ENCODE peak calls at places on chromosome 3, in seven cellular contexts. One of them, this sample, is unnamed.

GRCh38 chr3:149214702-149215101 is 6.9 kb downstream of the CP start:
- DNase-seq in H1: no peak
- DNase-seq in HepG2: peak
- DNase-seq in HCT116: no peak
- DNase-seq in SK-N-SH: no peak
- DNase-seq in K562: no peak
- DNase-seq in GM12878: no peak
- DNase-seq in this sample: no peak

GRCh38 chr3:194832346-194833104 is 146.8 kb downstream of the FAM43A start:
- DNase-seq in GM12878: no peak
- DNase-seq in SK-N-SH: peak
- DNase-seq in K562: no peak
- DNase-seq in HCT116: no peak
- DNase-seq in HepG2: no peak
- DNase-seq in H1: no peak
- DNase-seq in this sample: no peak

GRCh38 chr3:134094491-134094890 is 64.8 kb upstream of the SLCO2A1 start:
- DNase-seq in HCT116: no peak
- DNase-seq in GM12878: no peak
- DNase-seq in SK-N-SH: no peak
- DNase-seq in K562: no peak
- DNase-seq in H1: no peak
- DNase-seq in HepG2: no peak
- DNase-seq in this sample: no peak

GRCh38 chr3:172152869-172153268 is 113.5 kb downstream of the FNDC3B start:
- DNase-seq in K562: no peak
- DNase-seq in SK-N-SH: no peak
- DNase-seq in HCT116: no peak
- DNase-seq in HepG2: no peak
- DNase-seq in GM12878: no peak
- DNase-seq in H1: no peak
- DNase-seq in this sample: no peak

GRCh38 chr3:30658328-30659052 is 52.1 kb downstream of the TGFBR2 start:
- DNase-seq in K562: no peak
- DNase-seq in HepG2: peak
- DNase-seq in HCT116: peak
- DNase-seq in GM12878: peak
- DNase-seq in SK-N-SH: no peak
- DNase-seq in H1: no peak
- DNase-seq in this sample: peak

GRCh38 chr3:197372076-197372661 is 73.8 kb upstream of the DLG1 start:
- DNase-seq in H1: no peak
- DNase-seq in SK-N-SH: no peak
- DNase-seq in HepG2: peak
- DNase-seq in HCT116: no peak
- DNase-seq in K562: no peak
- DNase-seq in GM12878: no peak
- DNase-seq in this sample: peak

GRCh38 chr3:9807981-9808344 is 2.1 kb upstream of the TTLL3 start:
- DNase-seq in SK-N-SH: no peak
- DNase-seq in GM12878: no peak
- DNase-seq in HCT116: no peak
- DNase-seq in K562: no peak
- DNase-seq in H1: no peak
- DNase-seq in HepG2: no peak
- DNase-seq in this sample: no peak

GRCh38 chr3:123941150-123941941 is 19.7 kb downstream of the CCDC14 start:
- DNase-seq in GM12878: no peak
- DNase-seq in H1: no peak
- DNase-seq in HCT116: no peak
- DNase-seq in K562: no peak
- DNase-seq in HepG2: no peak
- DNase-seq in SK-N-SH: no peak
- DNase-seq in this sample: no peak

GRCh38 chr3:53842436-53843194 is 3.6 kb downstream of the CHDH start:
- DNase-seq in SK-N-SH: no peak
- DNase-seq in GM12878: no peak
- DNase-seq in K562: no peak
- DNase-seq in HCT116: peak
- DNase-seq in HepG2: peak
- DNase-seq in H1: no peak
- DNase-seq in this sample: peak

GRCh38 chr3:146067048-146067447 is 93.9 kb downstream of the PLOD2 start:
- DNase-seq in H1: no peak
- DNase-seq in SK-N-SH: no peak
- DNase-seq in HCT116: no peak
- DNase-seq in GM12878: no peak
- DNase-seq in HepG2: no peak
- DNase-seq in K562: no peak
- DNase-seq in this sample: no peak

GRCh38 chr3:79257811-79258210 is 510.0 kb downstream of the ROBO1 start:
- DNase-seq in K562: no peak
- DNase-seq in GM12878: no peak
- DNase-seq in H1: no peak
- DNase-seq in HCT116: no peak
- DNase-seq in SK-N-SH: no peak
- DNase-seq in HepG2: no peak
- DNase-seq in this sample: no peak

GRCh38 chr3:126152458-126152857 is 27.9 kb downstream of the ALDH1L1 start:
- DNase-seq in HCT116: no peak
- DNase-seq in HepG2: no peak
- DNase-seq in GM12878: no peak
- DNase-seq in SK-N-SH: no peak
- DNase-seq in K562: no peak
- DNase-seq in H1: no peak
- DNase-seq in this sample: no peak

GRCh38 chr3:13507791-13508339 is 27.8 kb downstream of the HDAC11 start:
- DNase-seq in SK-N-SH: peak
- DNase-seq in H1: no peak
- DNase-seq in HCT116: no peak
- DNase-seq in K562: no peak
- DNase-seq in HepG2: no peak
- DNase-seq in GM12878: no peak
- DNase-seq in this sample: no peak

DNA sequence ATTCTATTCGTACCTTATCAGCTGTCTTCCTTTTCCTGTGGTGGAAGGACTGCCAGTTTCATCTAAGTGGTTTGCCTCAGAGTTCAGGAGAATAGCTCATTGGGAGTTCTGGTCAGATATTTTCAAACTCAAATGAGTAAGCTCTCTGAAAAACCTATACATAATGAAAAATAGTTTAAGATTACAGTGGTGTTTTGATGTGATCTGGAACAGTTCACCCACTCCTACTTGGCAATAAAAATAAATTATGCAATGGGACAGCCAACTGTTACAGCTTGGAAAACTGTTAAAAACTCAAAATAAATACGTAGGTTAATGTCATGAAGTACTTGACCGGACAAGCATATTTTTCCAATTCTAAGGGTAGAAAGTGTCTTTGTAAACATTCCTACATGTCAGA is 453.4 kb downstream of the IL5RA start:
- DNase-seq in H1: no peak
- DNase-seq in GM12878: no peak
- DNase-seq in HepG2: no peak
- DNase-seq in SK-N-SH: no peak
- DNase-seq in HCT116: no peak
- DNase-seq in K562: no peak
- DNase-seq in this sample: no peak
- TF ChIP-seq SIN3A in H1: no peak
- TF ChIP-seq SIN3A in GM12878: no peak
- TF ChIP-seq SIN3A in HepG2: no peak
- TF ChIP-seq SIN3A in SK-N-SH: no peak
- TF ChIP-seq SIN3A in HCT116: no peak
- TF ChIP-seq SIN3A in K562: no peak
- TF ChIP-seq SIN3A in this sample: no peak

GRCh38 chr3:4588410-4588809 is 95.3 kb downstream of the ITPR1 start:
- DNase-seq in HepG2: no peak
- DNase-seq in HCT116: no peak
- DNase-seq in GM12878: no peak
- DNase-seq in SK-N-SH: no peak
- DNase-seq in K562: no peak
- DNase-seq in H1: no peak
- DNase-seq in this sample: no peak
- TF ChIP-seq SIN3A in HepG2: no peak
- TF ChIP-seq SIN3A in HCT116: no peak
- TF ChIP-seq SIN3A in GM12878: no peak
- TF ChIP-seq SIN3A in SK-N-SH: no peak
- TF ChIP-seq SIN3A in K562: no peak
- TF ChIP-seq SIN3A in H1: no peak
- TF ChIP-seq SIN3A in this sample: no peak

DNA sequence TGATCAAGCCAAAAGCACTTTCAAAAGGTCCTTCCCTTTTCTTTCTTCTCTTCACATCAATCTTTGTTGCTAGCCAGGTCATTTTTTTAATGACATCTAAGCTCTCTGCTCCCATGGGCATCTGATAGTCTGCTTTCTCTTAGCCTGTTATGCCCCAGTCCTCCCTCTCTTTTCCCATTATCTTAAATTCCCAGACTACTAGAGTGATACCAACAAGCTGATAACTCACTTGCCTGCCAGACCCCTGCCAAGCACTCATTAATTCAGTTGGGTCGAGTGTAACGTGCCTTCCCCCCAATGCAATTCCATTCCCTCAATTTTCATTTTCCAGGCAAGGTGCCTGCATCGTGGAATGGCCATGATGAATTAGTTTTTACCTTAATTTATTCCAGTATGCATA is 450.7 kb upstream of the ADAMTS9 start:
- DNase-seq in HepG2: no peak
- DNase-seq in K562: no peak
- DNase-seq in SK-N-SH: peak
- DNase-seq in H1: no peak
- DNase-seq in HCT116: no peak
- DNase-seq in GM12878: no peak
- DNase-seq in this sample: no peak
- TF ChIP-seq SIN3A in HepG2: no peak
- TF ChIP-seq SIN3A in K562: no peak
- TF ChIP-seq SIN3A in SK-N-SH: no peak
- TF ChIP-seq SIN3A in H1: no peak
- TF ChIP-seq SIN3A in HCT116: no peak
- TF ChIP-seq SIN3A in GM12878: no peak
- TF ChIP-seq SIN3A in this sample: no peak

DNA sequence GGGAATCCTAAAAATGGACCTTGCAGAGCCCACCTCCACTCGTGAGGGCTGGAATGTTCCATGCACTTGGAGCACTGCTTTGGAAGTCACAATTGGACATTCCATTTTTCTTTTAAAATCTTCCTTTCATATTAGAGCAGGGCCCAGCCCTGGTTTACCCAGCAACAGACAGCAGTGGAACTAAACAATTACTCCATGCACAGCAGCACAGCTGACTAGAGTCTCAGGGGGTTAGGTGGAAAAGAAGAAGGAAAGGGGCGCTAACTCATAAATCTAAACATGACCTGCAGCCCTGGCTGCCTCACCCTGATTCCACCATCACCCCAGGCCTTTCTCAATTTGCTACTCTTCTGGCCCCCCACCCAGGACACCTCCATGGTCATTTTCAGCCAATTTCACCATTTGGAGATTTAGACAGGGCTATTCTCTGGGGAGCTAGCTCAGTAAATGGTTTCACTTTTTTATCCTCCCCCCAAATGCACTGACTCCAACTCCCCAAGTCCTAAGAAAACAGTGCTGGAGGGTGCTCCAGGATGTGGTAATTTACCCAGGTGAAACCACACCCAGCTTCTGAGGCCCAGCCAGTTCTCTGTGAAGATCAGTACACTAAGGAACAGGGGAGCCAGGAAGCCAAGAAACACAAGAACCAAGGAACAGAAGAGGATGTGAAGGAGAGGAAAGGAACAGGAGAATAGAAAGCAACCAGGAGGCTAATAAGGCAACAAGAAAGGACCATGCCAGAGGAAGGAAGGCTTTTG is 1.6 kb upstream of the LRRC31 start:
- DNase-seq in HepG2: no peak
- DNase-seq in SK-N-SH: no peak
- DNase-seq in K562: no peak
- DNase-seq in HCT116: no peak
- DNase-seq in GM12878: no peak
- DNase-seq in H1: no peak
- DNase-seq in this sample: no peak
- TF ChIP-seq SIN3A in HepG2: no peak
- TF ChIP-seq SIN3A in SK-N-SH: no peak
- TF ChIP-seq SIN3A in K562: no peak
- TF ChIP-seq SIN3A in HCT116: no peak
- TF ChIP-seq SIN3A in GM12878: no peak
- TF ChIP-seq SIN3A in H1: no peak
- TF ChIP-seq SIN3A in this sample: no peak

GRCh38 chr3:141452045-141452444 is 34.8 kb upstream of the RASA2 start:
- DNase-seq in H1: no peak
- DNase-seq in K562: peak
- DNase-seq in HepG2: peak
- DNase-seq in SK-N-SH: no peak
- DNase-seq in HCT116: no peak
- DNase-seq in GM12878: peak
- DNase-seq in this sample: peak
- TF ChIP-seq SIN3A in H1: no peak
- TF ChIP-seq SIN3A in K562: no peak
- TF ChIP-seq SIN3A in HepG2: no peak
- TF ChIP-seq SIN3A in SK-N-SH: no peak
- TF ChIP-seq SIN3A in HCT116: no peak
- TF ChIP-seq SIN3A in GM12878: no peak
- TF ChIP-seq SIN3A in this sample: no peak

GRCh38 chr3:5160926-5161858 is 26.3 kb upstream of the EDEM1 start:
- DNase-seq in GM12878: no peak
- DNase-seq in HCT116: peak
- DNase-seq in K562: no peak
- DNase-seq in HepG2: no peak
- DNase-seq in H1: no peak
- DNase-seq in SK-N-SH: peak
- DNase-seq in this sample: no peak
- TF ChIP-seq SIN3A in GM12878: no peak
- TF ChIP-seq SIN3A in HCT116: no peak
- TF ChIP-seq SIN3A in K562: no peak
- TF ChIP-seq SIN3A in HepG2: no peak
- TF ChIP-seq SIN3A in H1: no peak
- TF ChIP-seq SIN3A in SK-N-SH: no peak
- TF ChIP-seq SIN3A in this sample: no peak

DNA sequence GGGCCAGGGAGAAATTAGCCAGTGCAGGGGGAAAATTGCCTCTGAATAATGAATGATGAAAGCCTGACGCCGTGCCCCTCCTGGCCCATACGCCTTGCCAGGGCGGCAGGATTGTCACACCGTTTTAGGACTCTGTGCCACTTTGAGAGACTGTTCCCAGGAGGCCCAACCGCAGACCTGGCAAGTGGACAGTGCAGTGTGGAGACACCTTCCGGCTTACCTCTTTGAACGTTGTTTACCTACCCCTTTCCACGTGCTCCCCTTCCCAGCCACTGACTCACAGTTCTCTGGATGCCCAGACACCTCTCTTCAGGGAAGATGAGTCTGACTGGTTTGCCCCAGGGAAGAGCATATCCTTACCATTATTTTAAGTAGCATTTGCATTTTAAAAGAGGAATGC is 84.0 kb upstream of the PXYLP1 start:
- DNase-seq in H1: no peak
- DNase-seq in SK-N-SH: no peak
- DNase-seq in HepG2: peak
- DNase-seq in K562: no peak
- DNase-seq in HCT116: no peak
- DNase-seq in GM12878: no peak
- DNase-seq in this sample: no peak
- TF ChIP-seq SIN3A in H1: no peak
- TF ChIP-seq SIN3A in SK-N-SH: no peak
- TF ChIP-seq SIN3A in HepG2: no peak
- TF ChIP-seq SIN3A in K562: no peak
- TF ChIP-seq SIN3A in HCT116: no peak
- TF ChIP-seq SIN3A in GM12878: no peak
- TF ChIP-seq SIN3A in this sample: no peak